ENCODE peak calls at places on chromosomes 11 and 22, in eight cellular contexts. H is Peyer's patch, X is A549, F is IMR-90, U is body of pancreas, K is breast epithelium, O is heart left ventricle, S is K562. R is an unnamed sample.

GRCh38 chr11:128905345-128906184 is 14.4 kb downstream of the KCNJ5 start:
- DNase-seq in H (peak), X (peak), F (peak), U (peak), K (no peak), O (peak), S (peak), R (no peak)

GRCh38 chr11:115390441-115390840 is 113.8 kb downstream of the CADM1 start:
- DNase-seq in H (no peak), X (no peak), F (no peak), U (no peak), K (no peak), O (no peak), S (no peak), R (no peak)

GRCh38 chr11:107102692-107103463 is 84.6 kb upstream of the GUCY1A2 start:
- DNase-seq in H (no peak), X (peak), F (no peak), U (peak), K (no peak), O (no peak), S (no peak), R (no peak)

GRCh38 chr11:35148163-35148562 is 9.2 kb downstream of the CD44 start:
- DNase-seq in H (no peak), X (no peak), F (no peak), U (no peak), K (no peak), O (no peak), S (no peak), R (no peak)

GRCh38 chr22:22943521-22944267 is 56.1 kb downstream of the IGLL5 start:
- DNase-seq in H (peak), X (no peak), F (no peak), U (no peak), K (peak), O (no peak), S (peak), R (no peak)

GRCh38 chr11:66020618-66021357 is 5.5 kb downstream of the CATSPER1 start:
- DNase-seq in H (no peak), X (peak), F (peak), U (no peak), K (no peak), O (no peak), S (peak), R (no peak)

GRCh38 chr11:117976445-117976844 is 9.7 kb upstream of the IL10RA start:
- DNase-seq in H (no peak), X (no peak), F (no peak), U (no peak), K (no peak), O (no peak), S (no peak), R (no peak)

GRCh38 chr11:37496196-37496595 is 898.2 kb upstream of the RAG2 start:
- DNase-seq in H (no peak), X (no peak), F (peak), U (no peak), K (no peak), O (no peak), S (no peak), R (no peak)

GRCh38 chr22:37744589-37744988 is 47.7 kb downstream of the TRIOBP start:
- DNase-seq in H (no peak), X (no peak), F (no peak), U (no peak), K (no peak), O (no peak), S (no peak), R (no peak)

GRCh38 chr22:37745548-37746365 is 48.9 kb downstream of the TRIOBP start:
- DNase-seq in H (peak), X (peak), F (peak), U (peak), K (peak), O (peak), S (peak), R (no peak)

GRCh38 chr22:37747090-37747714 is 50.4 kb downstream of the TRIOBP start:
- DNase-seq in H (no peak), X (peak), F (peak), U (no peak), K (no peak), O (peak), S (peak), R (no peak)

GRCh38 chr22:37747715-37748100 is 50.9 kb downstream of the TRIOBP start:
- DNase-seq in H (no peak), X (no peak), F (no peak), U (no peak), K (no peak), O (no peak), S (no peak), R (no peak)

GRCh38 chr22:37746366-37747089 is 49.7 kb downstream of the TRIOBP start:
- DNase-seq in H (peak), X (no peak), F (no peak), U (no peak), K (no peak), O (peak), S (peak), R (no peak)
- TF ChIP-seq POLR2A in H (no peak), X (peak), F (no peak), U (no peak), K (no peak), O (no peak), S (no peak), R (no peak)

GRCh38 chr22:33653525-33654063 is 266.7 kb downstream of the LARGE1 start:
- DNase-seq in H (no peak), X (no peak), F (no peak), U (no peak), K (no peak), O (no peak), S (no peak), R (no peak)

GRCh38 chr22:33657670-33658069 is 262.6 kb downstream of the LARGE1 start:
- DNase-seq in H (no peak), X (no peak), F (no peak), U (no peak), K (no peak), O (no peak), S (no peak), R (no peak)

GRCh38 chr22:33656808-33657628 is 263.3 kb downstream of the LARGE1 start:
- DNase-seq in H (no peak), X (no peak), F (no peak), U (no peak), K (no peak), O (no peak), S (no peak), R (no peak)

GRCh38 chr22:33652596-33652995 is 267.7 kb downstream of the LARGE1 start:
- DNase-seq in H (no peak), X (peak), F (peak), U (no peak), K (no peak), O (no peak), S (no peak), R (no peak)

GRCh38 chr22:33654173-33654890 is 265.9 kb downstream of the LARGE1 start:
- DNase-seq in H (no peak), X (no peak), F (no peak), U (no peak), K (no peak), O (no peak), S (no peak), R (no peak)
- TF ChIP-seq POLR2A in H (no peak), X (no peak), F (no peak), U (no peak), K (no peak), O (no peak), S (no peak), R (no peak)

GRCh38 chr22:24543679-24544243 is 11.2 kb downstream of the GUCD1 start:
- DNase-seq in H (no peak), X (no peak), F (no peak), U (no peak), K (no peak), O (no peak), S (no peak), R (no peak)

GRCh38 chr22:24550028-24550901 is 4.7 kb downstream of the GUCD1 start:
- DNase-seq in H (peak), X (peak), F (no peak), U (peak), K (no peak), O (no peak), S (no peak), R (no peak)

GRCh38 chr22:24550902-24551229 is 4.1 kb downstream of the GUCD1 start:
- DNase-seq in H (no peak), X (no peak), F (no peak), U (no peak), K (no peak), O (no peak), S (no peak), R (no peak)

GRCh38 chr22:24553597-24554315 is 1.2 kb downstream of the GUCD1 start:
- DNase-seq in H (peak), X (no peak), F (peak), U (peak), K (no peak), O (peak), S (no peak), R (no peak)

DNA sequence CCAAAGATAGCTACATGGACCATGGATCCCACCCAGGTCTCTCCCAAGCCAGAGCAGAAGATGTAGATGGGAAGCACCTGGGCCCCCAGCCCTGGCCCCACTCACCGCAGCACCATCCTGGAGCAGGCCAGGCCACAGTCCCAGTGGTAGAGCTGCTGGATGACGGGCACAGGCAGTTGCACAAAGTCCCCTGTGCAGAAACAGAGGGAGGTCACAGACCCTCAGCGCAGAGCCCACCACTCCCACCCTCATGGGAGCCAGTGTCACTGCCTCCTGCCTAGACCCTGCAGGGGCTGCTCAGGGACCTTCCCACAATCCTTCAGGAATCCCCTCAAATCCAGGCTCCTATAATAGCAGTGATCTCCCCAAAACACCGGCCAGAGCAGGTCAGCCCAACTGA is 6.1 kb downstream of the GUCD1 start:
- DNase-seq in H (no peak), X (no peak), F (no peak), U (no peak), K (no peak), O (no peak), S (no peak), R (no peak)
- TF ChIP-seq POLR2A in H (no peak), X (no peak), F (no peak), U (no peak), K (no peak), O (no peak), S (no peak), R (no peak)

GRCh38 chr11:83156996-83157754 is at the start of gene PCF11:
- DNase-seq in H (peak), X (no peak), F (no peak), U (no peak), K (no peak), O (no peak), S (no peak), R (no peak)

GRCh38 chr11:83156150-83156995 is 558 bp upstream of the PCF11 start:
- DNase-seq in H (peak), X (peak), F (peak), U (peak), K (peak), O (peak), S (peak), R (peak)

GRCh38 chr11:83158474-83158786 is 1.5 kb downstream of the PCF11 start:
- DNase-seq in H (no peak), X (no peak), F (no peak), U (no peak), K (no peak), O (no peak), S (no peak), R (no peak)

GRCh38 chr11:83158965-83159900 is 2.3 kb downstream of the PCF11 start:
- DNase-seq in H (no peak), X (no peak), F (no peak), U (no peak), K (no peak), O (no peak), S (no peak), R (no peak)

DNA sequence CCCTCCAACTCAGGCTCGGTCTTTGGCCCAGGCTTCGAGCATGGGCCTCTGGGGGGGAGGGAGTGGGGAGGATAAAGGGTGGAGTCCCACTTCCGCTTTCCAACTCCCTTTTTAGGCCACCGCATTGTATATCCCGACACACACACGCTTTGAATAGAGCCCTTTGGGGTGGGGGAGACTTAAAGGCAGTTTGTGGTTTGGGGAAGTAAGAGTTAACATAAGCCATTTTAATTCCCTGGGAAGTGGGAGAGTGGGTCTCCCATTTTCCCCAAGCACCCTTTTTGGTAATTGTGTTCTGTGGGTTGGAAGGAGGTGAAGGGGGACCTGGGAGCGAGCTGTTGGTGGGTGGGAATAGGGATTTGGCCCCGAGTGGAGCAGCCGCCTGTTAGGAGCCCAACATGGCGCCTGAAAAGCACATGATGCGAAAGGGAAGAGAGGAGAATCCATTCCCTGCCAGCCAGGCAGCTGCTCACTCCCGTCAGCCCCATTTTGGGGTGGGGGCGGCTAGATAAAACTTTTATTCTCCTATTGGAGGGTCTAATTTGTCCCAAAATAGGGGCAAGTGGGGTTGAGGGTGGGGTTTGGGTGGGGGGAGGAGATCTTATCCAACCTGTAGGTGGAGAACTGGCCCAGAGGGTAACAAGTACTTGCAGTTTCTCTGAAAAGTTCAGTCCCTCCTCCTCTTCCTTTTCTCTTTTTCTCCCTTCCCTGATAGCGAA is 983 bp downstream of the PCF11 start:
- DNase-seq in H (peak), X (peak), F (peak), U (peak), K (peak), O (peak), S (peak), R (no peak)
- TF ChIP-seq POLR2A in H (no peak), X (no peak), F (peak), U (no peak), K (no peak), O (no peak), S (peak), R (no peak)

GRCh38 chr11:18012314-18012905 is 437 bp downstream of the SERGEF start:
- DNase-seq in H (peak), X (peak), F (peak), U (peak), K (no peak), O (peak), S (peak), R (no peak)

GRCh38 chr11:18014876-18015275 is 2.0 kb upstream of the SERGEF start:
- DNase-seq in H (no peak), X (no peak), F (no peak), U (no peak), K (no peak), O (no peak), S (no peak), R (no peak)

GRCh38 chr11:18011633-18012313 is 1.1 kb downstream of the SERGEF start:
- DNase-seq in H (no peak), X (no peak), F (no peak), U (no peak), K (no peak), O (no peak), S (peak), R (no peak)

GRCh38 chr11:18013790-18014507 is 1.1 kb upstream of the SERGEF start:
- DNase-seq in H (no peak), X (peak), F (no peak), U (peak), K (no peak), O (no peak), S (no peak), R (no peak)

DNA sequence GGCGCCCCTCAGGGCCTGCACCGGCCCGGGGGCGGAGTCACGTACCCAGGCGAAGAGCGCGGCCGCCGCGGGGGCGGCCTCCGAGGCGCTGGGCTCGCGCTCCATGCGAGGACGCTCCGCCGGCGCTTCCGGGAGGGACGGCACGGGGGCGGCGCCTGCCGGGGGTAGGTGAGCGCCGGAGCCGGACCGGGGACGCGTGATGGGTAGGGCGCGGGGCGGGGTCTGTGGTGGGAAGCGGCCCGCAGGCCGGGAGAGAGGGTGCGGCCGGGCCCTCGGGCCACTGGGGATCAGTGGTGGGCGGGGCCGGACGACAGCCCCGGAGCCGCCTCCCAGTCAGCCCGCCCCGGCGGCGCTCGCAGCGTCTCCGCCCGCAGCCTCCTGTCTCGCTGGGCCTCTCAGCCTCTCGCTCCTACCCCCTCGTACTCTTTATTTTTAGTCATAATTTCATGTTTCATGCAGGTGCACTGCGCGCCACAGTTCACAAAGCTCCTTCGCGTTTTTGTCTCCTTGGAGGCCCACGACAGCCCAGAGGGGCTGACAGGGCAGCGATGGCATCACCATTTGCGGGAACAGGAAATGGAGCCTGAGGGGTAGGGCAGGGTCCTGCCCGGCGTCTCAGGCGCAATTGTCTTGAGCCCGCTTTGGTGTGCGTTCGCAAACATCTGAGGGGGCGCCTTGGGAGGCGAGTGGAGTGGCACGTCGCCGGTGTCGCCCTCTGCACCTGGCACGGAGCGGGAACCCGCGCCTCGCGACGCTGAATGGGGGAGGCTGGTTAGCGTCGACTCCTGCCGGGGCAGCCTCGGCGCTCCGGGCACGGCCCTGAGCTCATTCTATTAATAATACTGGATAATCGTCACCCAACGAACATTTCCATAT is at the start of gene SERGEF:
- DNase-seq in H (peak), X (peak), F (peak), U (peak), K (peak), O (peak), S (peak), R (peak)
- TF ChIP-seq POLR2A in H (peak), X (peak), F (no peak), U (peak), K (peak), O (peak), S (peak), R (no peak)

DNA sequence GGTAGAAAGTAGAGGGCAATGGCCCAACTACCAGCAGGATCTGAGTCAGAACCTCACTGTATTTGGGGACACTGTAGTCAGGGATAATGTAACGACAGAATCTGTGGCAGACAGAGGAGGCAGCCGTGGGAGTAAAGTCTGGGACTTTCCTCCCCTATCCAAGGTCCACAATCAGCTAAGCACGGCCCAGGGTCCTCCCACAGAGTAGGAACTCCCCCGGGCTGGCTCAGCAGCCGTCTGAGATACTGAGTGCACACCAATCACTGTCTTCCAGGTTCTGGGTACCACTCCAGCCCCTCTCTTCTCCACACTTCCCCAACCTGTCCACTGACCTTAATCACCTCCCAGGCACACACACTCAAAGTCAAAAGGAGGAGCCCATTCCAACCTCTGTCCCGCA is 3.2 kb downstream of the IGSF9B start:
- DNase-seq in H (no peak), X (no peak), F (no peak), U (no peak), K (no peak), O (no peak), S (no peak), R (no peak)
- TF ChIP-seq POLR2A in H (no peak), X (no peak), F (no peak), U (no peak), K (no peak), O (no peak), S (no peak), R (no peak)